ENCODE peak calls at places on chromosomes 5 and 9, in ten cellular contexts. E is foreskin fibroblast, Q is uterus, D is brain microvascular endothelial cell, Z is ovary, R is breast epithelium, G is MCF 10A, A is HFFc6, L is HFF-Myc, T is BJ. K is an unnamed sample.
A peak's percentile ranks its signal among the peaks of the same experiment; 100 is the strongest.

GRCh38 chr5:56159521-56159947 is 73.6 kb downstream of the ANKRD55 start:
- DNase-seq in L (no peak), D (no peak), R (no peak), G (no peak), T (no peak), E (no peak), Z (no peak), A (no peak), Q (no peak), K (no peak)

GRCh38 chr9:108099854-108100253 is 610.3 kb upstream of the KLF4 start:
- DNase-seq in E (peak; percentile 50), Q (no peak), R (no peak), L (no peak), G (no peak), Z (no peak), D (no peak), T (no peak), A (no peak), K (no peak)

GRCh38 chr5:149063017-149063687 is at the start of gene SH3TC2:
- DNase-seq in G (peak; percentile 60), A (peak; percentile 78), Q (no peak), D (peak; percentile 49), L (no peak), T (no peak), Z (no peak), R (no peak), E (peak; percentile 86), K (no peak)

GRCh38 chr5:178519804-178520203 is 70.4 kb downstream of the COL23A1 start:
- DNase-seq in T (no peak), E (no peak), A (no peak), R (no peak), G (no peak), Q (no peak), L (no peak), D (no peak), Z (no peak), K (no peak)

GRCh38 chr5:43873791-43874190 is 270.8 kb downstream of the NNT start:
- DNase-seq in L (no peak), Q (no peak), A (no peak), E (no peak), Z (no peak), G (no peak), R (no peak), T (no peak), D (no peak), K (no peak)

GRCh38 chr5:65126192-65126591 is 355.5 kb downstream of the ADAMTS6 start:
- DNase-seq in L (no peak), Q (no peak), Z (peak; percentile 34), E (peak; percentile 48), G (no peak), R (no peak), T (no peak), A (no peak), D (peak; percentile 9), K (no peak)

GRCh38 chr5:139640432-139641115 is 7.6 kb upstream of the CXXC5 start:
- DNase-seq in L (no peak), T (no peak), R (no peak), Q (no peak), E (peak; percentile 44), G (no peak), D (no peak), Z (no peak), A (no peak), K (no peak)

GRCh38 chr5:97182571-97183099 is 412 bp downstream of the RIOK2 start:
- DNase-seq in A (no peak), Q (no peak), E (peak; percentile 37), D (peak; percentile 11), G (peak; percentile 7), L (no peak), Z (no peak), T (peak; percentile 8), R (no peak), K (no peak)

GRCh38 chr5:172662596-172662995 is 21.5 kb downstream of the NEURL1B start:
- DNase-seq in A (no peak), Z (no peak), D (no peak), L (no peak), G (no peak), Q (no peak), R (no peak), T (no peak), E (no peak), K (no peak)

GRCh38 chr5:122757268-122757667 is 17.6 kb upstream of the SNX2 start:
- DNase-seq in D (no peak), T (no peak), E (no peak), G (no peak), Z (no peak), R (no peak), Q (no peak), A (no peak), L (no peak), K (no peak)

GRCh38 chr5:132237670-132238069 is 10.0 kb upstream of the P4HA2 start:
- DNase-seq in G (no peak), R (no peak), Q (peak; percentile 5), T (no peak), L (no peak), Z (no peak), D (no peak), A (no peak), E (no peak), K (no peak)

GRCh38 chr5:172871982-172872381 is 37.9 kb downstream of the ERGIC1 start:
- DNase-seq in A (no peak), Z (no peak), R (no peak), G (no peak), D (no peak), Q (no peak), T (no peak), E (peak; percentile 65), L (no peak), K (no peak)

GRCh38 chr9:6551126-6551525 is 94.4 kb downstream of the GLDC start:
- DNase-seq in Z (no peak), E (no peak), R (no peak), Q (no peak), D (no peak), G (no peak), L (no peak), T (no peak), A (no peak), K (no peak)

GRCh38 chr5:160165137-160166068 is 46.2 kb upstream of the PWWP2A start:
- DNase-seq in A (peak; percentile 99), L (peak; percentile 97), D (peak; percentile 99), T (peak; percentile 94), R (peak; percentile 88), Q (peak; percentile 90), Z (peak; percentile 94), E (peak; percentile 98), G (peak; percentile 100), K (no peak)

DNA sequence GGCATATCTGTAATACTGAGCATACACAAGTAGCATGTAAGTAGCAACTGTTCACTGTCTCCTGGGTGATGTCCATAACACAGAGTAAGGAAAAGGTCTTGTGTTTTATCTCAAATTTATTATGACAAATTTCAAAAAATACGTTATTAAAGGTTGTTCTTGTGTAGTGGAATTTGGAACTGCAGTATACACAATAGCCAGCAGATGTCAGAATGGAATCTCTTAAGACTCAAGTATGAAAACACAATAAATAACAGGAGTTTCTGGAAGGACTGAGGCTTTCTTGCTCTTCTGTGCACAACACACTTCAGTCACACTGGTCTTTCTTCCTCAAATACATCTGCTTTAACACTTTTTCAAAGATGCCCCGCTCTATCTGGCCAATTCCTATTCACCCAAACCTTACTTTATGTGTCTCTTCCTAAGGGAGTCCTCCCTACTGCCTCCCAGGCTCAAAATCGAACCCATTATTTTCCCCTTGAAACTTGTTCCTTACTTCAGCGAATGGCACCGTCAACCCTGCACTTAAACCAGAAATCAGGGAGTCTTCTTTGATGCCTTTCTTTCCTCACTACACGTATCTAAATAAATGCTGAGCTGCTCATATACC is 6.5 kb upstream of the FBXO10 start:
- DNase-seq in R (no peak), E (peak; percentile 80), A (peak; percentile 63), D (peak; percentile 47), Q (no peak), L (no peak), G (peak; percentile 49), Z (no peak), T (no peak), K (no peak)
- TF ChIP-seq CTCF in R (peak; percentile 71), E (peak; percentile 56), A (peak; percentile 87), D (peak; percentile 56), Q (peak; percentile 66), L (peak; percentile 54), G (peak; percentile 52), Z (no peak), T (peak; percentile 67), K (no peak)

GRCh38 chr5:14258840-14259239 is 115.7 kb downstream of the TRIO start:
- DNase-seq in G (no peak), R (no peak), Q (no peak), Z (no peak), D (no peak), A (no peak), T (no peak), L (no peak), E (no peak), K (no peak)
- TF ChIP-seq CTCF in G (no peak), R (no peak), Q (no peak), Z (no peak), D (peak; percentile 43), A (no peak), T (no peak), L (no peak), E (no peak), K (no peak)

DNA sequence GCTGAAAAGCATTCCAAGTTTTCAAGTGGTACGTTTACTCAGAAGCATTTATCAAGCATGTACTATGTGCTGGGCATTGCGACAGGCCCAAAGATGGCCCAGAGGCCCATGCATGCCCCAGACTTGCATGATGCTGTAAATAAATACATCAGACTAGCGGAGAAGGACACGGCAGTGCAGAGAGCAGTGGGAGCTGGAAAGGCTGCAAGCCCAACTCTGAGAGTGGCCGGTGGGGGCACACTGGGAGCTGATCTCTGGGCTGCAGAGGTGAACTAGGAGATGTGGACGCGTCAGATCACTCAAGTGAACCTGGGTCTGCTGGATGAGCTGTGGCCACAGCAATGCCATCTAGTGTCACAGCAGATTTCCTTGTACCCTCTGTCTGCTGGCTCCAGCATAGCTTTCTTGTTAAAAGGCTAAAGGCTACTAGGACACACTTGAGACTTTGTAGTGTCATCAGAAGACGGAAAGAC is 246.9 kb downstream of the FANCC start:
- DNase-seq in R (no peak), G (no peak), T (no peak), D (no peak), A (no peak), Q (no peak), Z (no peak), L (no peak), E (no peak), K (no peak)
- TF ChIP-seq CTCF in R (no peak), G (no peak), T (no peak), D (no peak), A (no peak), Q (no peak), Z (no peak), L (no peak), E (no peak), K (no peak)

GRCh38 chr9:134325813-134326753 is at the start of gene RXRA:
- DNase-seq in R (peak; percentile 77), Z (peak; percentile 92), L (no peak), A (peak; percentile 77), G (peak; percentile 82), T (no peak), D (peak; percentile 40), Q (peak; percentile 85), E (peak; percentile 93), K (peak; percentile 58)
- TF ChIP-seq CTCF in R (no peak), Z (no peak), L (no peak), A (peak; percentile 36), G (peak; percentile 16), T (peak; percentile 15), D (peak; percentile 12), Q (peak; percentile 17), E (no peak), K (no peak)

K was measured in activated B cell treated with CpG ODN at 0.5 μM for 24 hours.